ENCODE peak calls at places on chromosomes 13 and 19, in four cellular contexts. O is GM03348, W is cardiac fibroblast, Z is AG20443. D is an unnamed sample.

GRCh38 chr19:54448037-54448773 is 794 bp upstream of the LENG8 start:
- DNase-seq in Z (peak), O (peak), W (peak), D (peak)

GRCh38 chr13:55653497-55653896 is 1487.2 kb upstream of the PRR20A start:
- DNase-seq in Z (no peak), W (no peak), O (no peak), D (no peak)

GRCh38 chr19:3471954-3472655 is 8.2 kb downstream of the SMIM24 start:
- DNase-seq in W (peak), O (peak), Z (peak), D (no peak)

GRCh38 chr13:75687145-75687763 is 51.1 kb downstream of the LMO7 start:
- DNase-seq in Z (peak), O (peak), W (peak), D (no peak)

GRCh38 chr19:30596813-30597399 is 224.7 kb downstream of the ZNF536 start:
- DNase-seq in O (no peak), Z (no peak), W (no peak), D (no peak)

GRCh38 chr13:49627831-49628652 is at the start of gene ARL11:
- DNase-seq in W (no peak), Z (peak), O (no peak), D (no peak)

GRCh38 chr19:33365676-33366075 is 7.8 kb upstream of the CEBPG start:
- DNase-seq in Z (no peak), W (no peak), O (no peak), D (no peak)

GRCh38 chr13:109704771-109705628 is 81.4 kb downstream of the IRS2 start:
- DNase-seq in W (peak), Z (no peak), O (no peak), D (peak)

GRCh38 chr19:54275951-54276350 is 5.0 kb downstream of the LILRB2 start:
- DNase-seq in W (no peak), Z (no peak), O (no peak), D (no peak)

GRCh38 chr19:56170261-56170660 is 5.5 kb upstream of the GALP start:
- DNase-seq in O (no peak), Z (no peak), W (no peak), D (peak)

GRCh38 chr13:58655086-58655485 is 1023.5 kb downstream of the PCDH17 start:
- DNase-seq in O (no peak), W (no peak), Z (no peak), D (no peak)

GRCh38 chr13:68697551-68697950 is 1410.1 kb upstream of the ATXN8OS start:
- DNase-seq in Z (no peak), W (no peak), O (no peak), D (no peak)

GRCh38 chr13:80862466-80862865 is 521.5 kb upstream of the SPRY2 start:
- DNase-seq in O (no peak), W (no peak), Z (no peak), D (no peak)

GRCh38 chr19:9806781-9807180 is 12.1 kb downstream of the FBXL12 start:
- DNase-seq in Z (no peak), O (no peak), W (no peak), D (no peak)

GRCh38 chr19:47762151-47762550 is 16.4 kb upstream of the SELENOW start:
- DNase-seq in O (no peak), Z (no peak), W (no peak), D (no peak)

GRCh38 chr13:112250788-112251445 is 125.2 kb upstream of the SPACA7 start:
- DNase-seq in O (no peak), Z (no peak), W (no peak), D (no peak)

GRCh38 chr13:47277774-47278173 is 380.9 kb upstream of the HTR2A start:
- DNase-seq in Z (no peak), O (peak), W (peak), D (no peak)

GRCh38 chr13:112606125-112607001 is 18.4 kb upstream of the TUBGCP3 start:
- DNase-seq in O (peak), W (peak), Z (peak), D (peak)

GRCh38 chr19:35225951-35226350 is 2.6 kb downstream of the FAM187B start:
- DNase-seq in W (no peak), Z (no peak), O (no peak), D (no peak)

GRCh38 chr19:48629599-48630288 is 7.4 kb downstream of the DBP start:
- DNase-seq in O (no peak), Z (no peak), W (peak), D (no peak)

GRCh38 chr13:113458218-113459065 is 5.2 kb upstream of the ADPRHL1 start:
- DNase-seq in W (peak), Z (no peak), O (no peak), D (peak)

GRCh38 chr13:46267166-46267565 is 55.4 kb downstream of the LRRC63 start:
- DNase-seq in Z (no peak), O (no peak), W (no peak), D (no peak)

GRCh38 chr13:114161028-114161556 is 18.0 kb upstream of the CFAP97D2 start:
- DNase-seq in O (no peak), W (no peak), Z (no peak), D (no peak)

GRCh38 chr19:51064534-51065220 is at the start of gene KLK13:
- DNase-seq in O (peak), Z (peak), W (peak), D (peak)

GRCh38 chr19:3343619-3344502 is 22.5 kb upstream of the NFIC start:
- DNase-seq in Z (peak), W (peak), O (peak), D (peak)

GRCh38 chr19:40283414-40284250 is 1.5 kb downstream of the AKT2 start:
- DNase-seq in Z (peak), W (peak), O (no peak), D (no peak)

GRCh38 chr13:30845297-30846214 is 60.5 kb upstream of the MEDAG start:
- DNase-seq in Z (no peak), O (no peak), W (no peak), D (no peak)

GRCh38 chr13:112146073-112146360 is 79.1 kb downstream of the SOX1 start:
- DNase-seq in Z (no peak), O (no peak), W (no peak), D (no peak)

GRCh38 chr13:102261809-102262208 is 140.0 kb downstream of the FGF14 start:
- DNase-seq in W (no peak), Z (no peak), O (no peak), D (no peak)

GRCh38 chr13:107586216-107586615 is 629.1 kb downstream of the LIG4 start:
- DNase-seq in O (no peak), Z (no peak), W (no peak), D (peak)

D was measured in MG63.